ENCODE peak calls at places on chromosome 11, in eight cellular contexts. W, V, S, A, T, Y, K and C are unnamed samples.

GRCh38 chr11:106495046-106495445 is 417.6 kb downstream of the AASDHPPT start:
- DNase-seq in W (no peak), V (no peak), S (no peak), A (no peak), T (no peak), Y (no peak), K (no peak), C (no peak)

GRCh38 chr11:23399995-23400394 is 539.7 kb upstream of the CCDC179 start:
- DNase-seq in W (peak; percentile 18), V (no peak), S (no peak), A (peak; percentile 34), T (no peak), Y (no peak), K (peak; percentile 7), C (no peak)

GRCh38 chr11:38461751-38462150 is 1863.7 kb upstream of the RAG2 start:
- DNase-seq in W (peak; percentile 29), V (no peak), S (peak; percentile 8), A (no peak), T (no peak), Y (no peak), K (no peak), C (no peak)

GRCh38 chr11:32131321-32131720 is 40.4 kb downstream of the RCN1 start:
- DNase-seq in W (no peak), V (no peak), S (no peak), A (no peak), T (no peak), Y (no peak), K (no peak), C (peak; percentile 61)

GRCh38 chr11:58027341-58027740 is 3.4 kb upstream of the OR6Q1 start:
- DNase-seq in W (no peak), V (no peak), S (no peak), A (no peak), T (no peak), Y (no peak), K (no peak), C (no peak)

GRCh38 chr11:57155400-57155799 is 26.4 kb upstream of the LRRC55 start:
- DNase-seq in W (no peak), V (no peak), S (no peak), A (no peak), T (no peak), Y (no peak), K (no peak), C (no peak)

GRCh38 chr11:132312616-132313210 is 942.3 kb downstream of the NTM start:
- DNase-seq in W (no peak), V (no peak), S (no peak), A (no peak), T (no peak), Y (no peak), K (no peak), C (peak; percentile 50)

GRCh38 chr11:118607401-118608267 is at the start of gene PHLDB1:
- DNase-seq in W (peak; percentile 86), V (peak; percentile 50), S (peak; percentile 64), A (peak; percentile 71), T (peak; percentile 37), Y (peak; percentile 66), K (peak; percentile 68), C (peak; percentile 60)

GRCh38 chr11:130882138-130882551 is 34.1 kb downstream of the SNX19 start:
- DNase-seq in W (peak; percentile 67), V (no peak), S (no peak), A (no peak), T (no peak), Y (no peak), K (no peak), C (no peak)

GRCh38 chr11:134837166-134837886 is 425.3 kb upstream of the B3GAT1 start:
- DNase-seq in W (no peak), V (no peak), S (no peak), A (no peak), T (no peak), Y (no peak), K (no peak), C (no peak)

GRCh38 chr11:8779107-8779506 is 96.5 kb downstream of the RPL27A start:
- DNase-seq in W (no peak), V (no peak), S (no peak), A (no peak), T (no peak), Y (no peak), K (no peak), C (no peak)

GRCh38 chr11:45924927-45925326 is 2.5 kb downstream of the LARGE2 start:
- DNase-seq in W (no peak), V (no peak), S (no peak), A (no peak), T (no peak), Y (no peak), K (no peak), C (no peak)
- H3K27ac ChIP-seq in W (no peak overlapping the region), V (no peak overlapping the region), S (no peak overlapping the region), A (no peak overlapping the region), T (no peak overlapping the region), Y (no peak overlapping the region), K (no peak overlapping the region), C (no peak overlapping the region)

GRCh38 chr11:46361283-46362145 is 14.3 kb downstream of the DGKZ start:
- DNase-seq in W (peak; percentile 86), V (peak; percentile 73), S (no peak), A (peak; percentile 83), T (peak; percentile 69), Y (peak; percentile 70), K (no peak), C (peak; percentile 69)
- H3K4me3 ChIP-seq in W (peak overlapping the region; percentile 57), V (peak overlapping the region; percentile 58), S (peak overlapping the region; percentile 15), A (peak overlapping the region; percentile 50), T (peak overlapping the region; percentile 71), Y (no peak overlapping the region), K (no peak overlapping the region), C (peak overlapping the region; percentile 35)

GRCh38 chr11:19577849-19578619 is 134.6 kb upstream of the NAV2 start:
- DNase-seq in W (peak; percentile 73), V (no peak), S (no peak), A (no peak), T (no peak), Y (peak; percentile 28), K (no peak), C (peak; percentile 43)
- H3K27ac ChIP-seq in W (peak overlapping the region; percentile 79), V (no peak overlapping the region), S (peak overlapping the region; percentile 81), A (peak overlapping the region; percentile 62), T (no peak overlapping the region), Y (peak overlapping the region; percentile 44), K (no peak overlapping the region), C (peak overlapping the region; percentile 40)

DNA sequence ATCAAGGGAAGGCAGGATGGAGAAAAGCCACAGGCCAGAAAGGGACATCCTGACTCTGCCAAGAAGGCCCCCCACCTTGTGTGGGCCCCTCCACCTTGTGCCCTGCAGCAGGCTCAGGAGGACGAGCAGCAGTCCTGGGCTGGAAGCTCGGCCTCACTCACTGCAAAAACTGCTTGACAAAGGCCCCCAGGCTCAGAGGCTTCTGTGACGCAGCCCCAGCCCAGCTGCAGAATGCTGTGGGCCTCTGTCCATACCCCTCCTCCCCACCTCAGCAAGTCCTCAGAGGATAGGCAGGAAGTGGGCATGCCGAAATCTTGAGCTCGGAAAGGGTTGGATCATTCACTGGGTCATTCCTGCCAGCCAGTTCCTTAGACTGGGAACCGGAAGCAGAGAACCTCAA is 61.9 kb downstream of the NRXN2 start:
- DNase-seq in W (peak; percentile 56), V (no peak), S (no peak), A (peak; percentile 31), T (no peak), Y (no peak), K (no peak), C (peak; percentile 27)
- H3K4me3 ChIP-seq in W (peak overlapping the region; percentile 16), V (no peak overlapping the region), S (no peak overlapping the region), A (no peak overlapping the region), T (no peak overlapping the region), Y (no peak overlapping the region), K (no peak overlapping the region), C (no peak overlapping the region)

GRCh38 chr11:61694971-61695706 is 14.9 kb downstream of the DAGLA start:
- DNase-seq in W (peak; percentile 59), V (no peak), S (no peak), A (peak; percentile 75), T (no peak), Y (peak; percentile 65), K (peak; percentile 62), C (no peak)

GRCh38 chr11:61693897-61694840 is 14.0 kb downstream of the DAGLA start:
- DNase-seq in W (peak; percentile 71), V (no peak), S (no peak), A (no peak), T (no peak), Y (peak; percentile 65), K (peak; percentile 55), C (no peak)

GRCh38 chr11:61696602-61697001 is 16.4 kb downstream of the DAGLA start:
- DNase-seq in W (no peak), V (no peak), S (no peak), A (no peak), T (no peak), Y (no peak), K (no peak), C (no peak)

GRCh38 chr11:61697093-61697492 is 16.9 kb downstream of the DAGLA start:
- DNase-seq in W (no peak), V (no peak), S (no peak), A (peak; percentile 71), T (no peak), Y (peak; percentile 82), K (peak; percentile 83), C (no peak)

GRCh38 chr11:61695917-61696316 is 15.7 kb downstream of the DAGLA start:
- DNase-seq in W (peak; percentile 83), V (peak; percentile 84), S (peak; percentile 54), A (peak; percentile 85), T (peak; percentile 83), Y (peak; percentile 89), K (peak; percentile 83), C (peak; percentile 75)
- H3K27ac ChIP-seq in W (peak overlapping the region; percentile 80), V (no peak overlapping the region), S (peak overlapping the region; percentile 90), A (peak overlapping the region; percentile 77), T (peak overlapping the region; percentile 71), Y (peak overlapping the region; percentile 84), K (peak overlapping the region; percentile 87), C (peak overlapping the region; percentile 34)

DNA sequence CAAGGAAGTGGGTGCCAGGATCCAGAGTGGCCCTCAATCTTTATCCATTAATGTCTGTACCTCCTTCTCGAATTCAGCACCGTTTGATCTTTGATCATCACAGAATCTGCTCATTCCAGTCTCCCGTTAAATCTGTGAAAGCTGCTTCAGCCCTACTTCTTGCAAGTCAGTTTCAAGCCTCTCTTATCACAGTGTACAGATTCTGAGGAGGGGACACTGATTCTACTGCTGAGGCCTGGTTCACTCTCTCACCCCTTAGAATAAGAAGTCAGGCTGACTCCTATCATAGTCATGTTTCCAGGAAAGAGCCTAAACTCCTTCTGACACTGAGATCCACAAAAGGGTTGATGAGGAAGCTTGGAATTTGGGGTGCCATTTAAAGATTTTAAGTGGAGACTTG is 39.0 kb downstream of the MAML2 start:
- DNase-seq in W (no peak), V (no peak), S (no peak), A (no peak), T (no peak), Y (no peak), K (no peak), C (no peak)
- H3K4me3 ChIP-seq in W (no peak overlapping the region), V (no peak overlapping the region), S (no peak overlapping the region), A (no peak overlapping the region), T (no peak overlapping the region), Y (no peak overlapping the region), K (no peak overlapping the region), C (no peak overlapping the region)